ENCODE peak calls at places on chromosome 3, in four cellular contexts. V is Peyer's patch, Q is IMR-90, F is GM12878. A is an unnamed sample.
A peak's percentile ranks its signal among the peaks of the same experiment; 100 is the strongest.

GRCh38 chr3:130626021-130626420 is 109.0 kb downstream of the COL6A6 start:
- DNase-seq in V (no peak), Q (peak; percentile 41), F (no peak), A (no peak)

GRCh38 chr3:50242778-50243551 is 7.0 kb downstream of the GNAI2 start:
- DNase-seq in V (peak; percentile 91), Q (peak; percentile 72), F (no peak), A (no peak)

GRCh38 chr3:10047876-10048275 is 21.6 kb downstream of the FANCD2 start:
- DNase-seq in V (no peak), Q (no peak), F (no peak), A (no peak)

GRCh38 chr3:25713316-25713967 is 48.7 kb upstream of the TOP2B start:
- DNase-seq in V (no peak), Q (no peak), F (no peak), A (no peak)

GRCh38 chr3:168801792-168802191 is 706.1 kb upstream of the GOLIM4 start:
- DNase-seq in V (no peak), Q (peak; percentile 80), F (no peak), A (no peak)

GRCh38 chr3:46693038-46693896 is at the start of gene ALS2CL:
- DNase-seq in V (peak; percentile 87), Q (no peak), F (no peak), A (peak; percentile 54)

GRCh38 chr3:45309876-45310275 is 78.5 kb upstream of the LARS2 start:
- DNase-seq in V (no peak), Q (no peak), F (no peak), A (no peak)

GRCh38 chr3:190336516-190337189 is 14.4 kb upstream of the CLDN1 start:
- DNase-seq in V (no peak), Q (no peak), F (no peak), A (no peak)

GRCh38 chr3:7710284-7710683 is 791.3 kb upstream of the LMCD1 start:
- DNase-seq in V (no peak), Q (no peak), F (no peak), A (no peak)

GRCh38 chr3:181382656-181383055 is 329.1 kb upstream of the SOX2 start:
- DNase-seq in V (no peak), Q (no peak), F (no peak), A (no peak)

GRCh38 chr3:183018416-183019192 is 38.3 kb upstream of the DCUN1D1 start:
- DNase-seq in V (no peak), Q (no peak), F (no peak), A (no peak)

GRCh38 chr3:70358978-70359580 is 46.6 kb upstream of the MDFIC2 start:
- DNase-seq in V (peak; percentile 50), Q (peak; percentile 40), F (no peak), A (no peak)

GRCh38 chr3:141575879-141576743 is 89.3 kb downstream of the RASA2 start:
- DNase-seq in V (no peak), Q (peak; percentile 40), F (no peak), A (no peak)

GRCh38 chr3:156826144-156826895 is at the start of gene LEKR1:
- DNase-seq in V (peak; percentile 93), Q (peak; percentile 98), F (peak; percentile 44), A (peak; percentile 82)

GRCh38 chr3:12992629-12993021 is 80.6 kb downstream of the IQSEC1 start:
- DNase-seq in V (no peak), Q (no peak), F (no peak), A (no peak)

GRCh38 chr3:40846466-40846865 is 321.7 kb downstream of the ZNF621 start:
- DNase-seq in V (no peak), Q (no peak), F (no peak), A (no peak)

GRCh38 chr3:161560006-161560637 is 63.5 kb downstream of the OTOL1 start:
- DNase-seq in V (no peak), Q (peak; percentile 7), F (no peak), A (peak; percentile 29)

GRCh38 chr3:46479696-46480095 is 15.0 kb upstream of the LTF start:
- DNase-seq in V (no peak), Q (peak; percentile 28), F (no peak), A (no peak)

GRCh38 chr3:141894524-141895176 is 18.2 kb downstream of the ATP1B3 start:
- DNase-seq in V (no peak), Q (peak; percentile 92), F (no peak), A (no peak)

GRCh38 chr3:21328982-21329381 is 422.0 kb downstream of the ZNF385D start:
- DNase-seq in V (no peak), Q (no peak), F (no peak), A (no peak)

GRCh38 chr3:83034806-83035703 is 1273.6 kb upstream of the GBE1 start:
- DNase-seq in V (peak; percentile 38), Q (no peak), F (no peak), A (no peak)

GRCh38 chr3:105355355-105356063 is 11.2 kb upstream of the ALCAM start:
- DNase-seq in V (no peak), Q (peak; percentile 74), F (no peak), A (no peak)

GRCh38 chr3:56131976-56132590 is 336.2 kb downstream of the ERC2 start:
- DNase-seq in V (no peak), Q (peak; percentile 95), F (no peak), A (peak; percentile 17)

GRCh38 chr3:128349963-128350599 is 116.6 kb downstream of the DNAJB8 start:
- DNase-seq in V (no peak), Q (no peak), F (no peak), A (no peak)

GRCh38 chr3:189805375-189806067 is 174.3 kb downstream of the TP63 start:
- DNase-seq in V (no peak), Q (no peak), F (no peak), A (no peak)

GRCh38 chr3:126937533-126938432 is 45.1 kb upstream of the PLXNA1 start:
- DNase-seq in V (no peak), Q (peak; percentile 56), F (no peak), A (no peak)

GRCh38 chr3:155065537-155065936 is 14.6 kb upstream of the MME start:
- DNase-seq in V (no peak), Q (peak; percentile 88), F (no peak), A (no peak)

GRCh38 chr3:112734718-112735350 is 93.9 kb upstream of the CCDC80 start:
- DNase-seq in V (peak; percentile 83), Q (peak; percentile 78), F (peak; percentile 40), A (peak; percentile 52)

GRCh38 chr3:187587012-187587544 is 83.1 kb downstream of the SST start:
- DNase-seq in V (no peak), Q (no peak), F (no peak), A (no peak)

GRCh38 chr3:116246406-116246805 is 198.9 kb downstream of the LSAMP start:
- DNase-seq in V (no peak), Q (no peak), F (no peak), A (no peak)

GRCh38 chr3:125356140-125357026 is 18.7 kb downstream of the ZNF148 start:
- DNase-seq in V (no peak), Q (no peak), F (no peak), A (no peak)
- H3K4me3 ChIP-seq in V (peak overlapping the region; percentile 38), Q (peak overlapping the region; percentile 54), F (peak overlapping the region; percentile 79), A (peak overlapping the region; percentile 50)

DNA sequence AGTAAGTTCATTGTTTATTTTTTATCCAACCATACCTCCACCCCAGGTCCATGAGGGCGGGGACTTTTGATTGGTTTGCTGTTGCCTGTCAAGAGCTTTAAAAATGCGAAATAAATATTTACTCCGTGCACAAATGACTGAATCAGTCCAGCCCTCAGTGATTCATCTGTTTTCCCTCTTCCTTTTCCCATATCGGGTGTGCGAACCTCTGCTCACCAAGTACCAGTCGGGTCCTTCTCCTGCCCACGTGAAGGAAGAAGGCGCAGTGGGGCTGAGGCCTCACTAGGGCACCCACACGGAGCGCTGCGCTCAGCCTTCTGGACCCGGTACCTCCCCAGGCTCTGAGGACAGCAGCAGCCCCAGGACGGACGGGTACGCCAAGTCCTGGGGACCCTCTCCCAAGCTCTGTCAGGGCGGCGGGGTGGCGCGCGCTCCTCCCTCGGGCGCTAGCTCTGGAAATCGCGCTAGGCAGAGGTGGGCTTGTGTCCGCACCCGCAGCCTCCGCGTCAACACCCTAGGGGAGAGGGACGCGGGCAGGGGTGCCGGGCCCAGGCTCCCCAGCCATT is 70.5 kb upstream of the EPHB3 start:
- DNase-seq in V (no peak), Q (no peak), F (no peak), A (no peak)
- H3K27ac ChIP-seq in V (no peak overlapping the region), Q (no peak overlapping the region), F (no peak overlapping the region), A (no peak overlapping the region)

GRCh38 chr3:16909802-16910201 is 25.0 kb downstream of the PLCL2 start:
- DNase-seq in V (no peak), Q (no peak), F (no peak), A (no peak)
- TF ChIP-seq POLR2A in V (no peak), Q (no peak), F (no peak), A (no peak)

DNA sequence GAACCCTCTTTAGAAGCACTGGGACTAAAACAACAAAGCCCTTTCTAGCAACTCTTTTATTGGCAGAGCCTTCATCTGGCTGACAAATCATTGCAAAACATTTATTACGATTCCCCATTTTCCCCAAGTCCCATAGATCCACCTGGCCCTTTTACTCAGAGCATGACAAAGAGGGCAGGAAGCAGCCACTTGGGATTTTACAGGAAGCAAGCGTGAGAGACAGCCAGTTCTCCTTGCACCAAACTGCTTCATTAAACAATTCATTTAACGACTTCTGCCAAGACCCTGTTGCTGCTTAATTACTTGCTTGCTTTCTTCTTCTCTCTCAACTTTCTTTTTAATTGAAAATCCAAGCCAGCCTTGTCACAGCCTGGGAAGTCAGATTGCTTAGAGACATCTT is 298.0 kb downstream of the LRRC3B start:
- DNase-seq in V (no peak), Q (no peak), F (no peak), A (no peak)
- H3K4me3 ChIP-seq in V (no peak overlapping the region), Q (no peak overlapping the region), F (no peak overlapping the region), A (no peak overlapping the region)

GRCh38 chr3:11641683-11642407 is 1.9 kb downstream of the VGLL4 start:
- DNase-seq in V (no peak), Q (peak; percentile 68), F (no peak), A (no peak)
- H3K27ac ChIP-seq in V (peak overlapping the region; percentile 82), Q (peak overlapping the region; percentile 100), F (peak overlapping the region; percentile 98), A (peak overlapping the region; percentile 89)

GRCh38 chr3:14434105-14434504 is 31.7 kb downstream of the SLC6A6 start:
- DNase-seq in V (no peak), Q (peak; percentile 65), F (no peak), A (no peak)

GRCh38 chr3:14432996-14433572 is 30.7 kb downstream of the SLC6A6 start:
- DNase-seq in V (peak; percentile 61), Q (no peak), F (no peak), A (no peak)

GRCh38 chr3:14431556-14431927 is 29.1 kb downstream of the SLC6A6 start:
- DNase-seq in V (peak; percentile 79), Q (no peak), F (no peak), A (no peak)

GRCh38 chr3:14430706-14431470 is 28.5 kb downstream of the SLC6A6 start:
- DNase-seq in V (no peak), Q (no peak), F (no peak), A (no peak)

DNA sequence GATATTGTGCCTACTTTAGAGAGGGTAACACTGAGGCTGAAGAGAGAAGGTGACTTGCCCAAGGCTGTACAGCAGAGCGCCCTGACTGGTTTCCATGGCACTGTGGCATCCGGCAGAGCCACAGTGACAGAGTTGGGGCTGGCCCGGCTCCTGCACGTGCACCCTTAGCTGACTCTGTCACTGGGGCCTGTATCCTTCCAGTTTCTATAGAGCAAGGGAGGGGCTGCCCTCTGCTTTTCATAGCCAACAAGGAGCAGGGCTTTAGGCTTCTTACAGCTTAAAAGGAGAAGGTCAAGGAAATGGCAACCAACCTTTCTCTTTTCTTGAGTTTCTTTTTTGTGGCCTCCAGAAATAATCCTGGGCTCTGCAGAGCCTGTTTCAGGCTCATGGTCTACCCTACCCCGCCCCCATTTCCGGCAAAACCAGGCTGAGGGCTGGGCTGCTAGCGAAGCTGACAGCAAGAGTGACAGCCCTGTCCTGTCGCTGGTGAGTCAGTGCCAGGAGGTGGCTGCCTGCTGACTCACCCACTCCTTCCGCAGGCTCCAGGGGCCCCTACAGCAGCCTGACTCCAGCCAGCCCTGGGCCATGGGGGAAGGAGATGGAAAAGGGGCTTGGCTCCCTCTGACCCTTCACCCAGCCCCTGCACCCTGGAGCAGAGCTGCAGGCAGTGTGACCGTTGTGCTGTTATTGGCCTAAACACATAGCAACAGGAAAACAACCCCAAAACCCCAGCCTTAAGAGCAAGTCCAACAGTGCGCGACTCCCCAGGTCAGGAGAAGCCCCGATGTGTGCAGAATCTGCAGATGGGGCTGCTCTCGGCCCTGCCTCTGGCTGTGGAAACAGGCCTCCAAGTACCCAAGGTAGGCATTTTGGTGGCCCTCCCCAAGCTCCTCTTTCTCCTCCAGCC is 29.8 kb downstream of the SLC6A6 start:
- DNase-seq in V (peak; percentile 98), Q (peak; percentile 85), F (peak; percentile 90), A (peak; percentile 65)
- TF ChIP-seq POLR2A in V (peak; percentile 33), Q (no peak), F (peak; percentile 87), A (no peak)